ENCODE peak calls at places on chromosome 4, in nine cellular contexts. One of them, this sample, is unnamed. For H3K4me1 and H3K27me3, the result is how much of the 10 kb centered on the place peaks cover.

GRCh38 chr4:70651864-70652506 is 14.3 kb downstream of the JCHAIN start:
- DNase-seq in cardiac muscle cell: peak
- DNase-seq in heart left ventricle: no peak
- DNase-seq in fibroblast of lung: peak
- DNase-seq in CD8-positive, alpha-beta memory T cell: peak
- DNase-seq in right cardiac atrium: no peak
- DNase-seq in CD8-positive, alpha-beta T cell: no peak
- DNase-seq in DND-41: peak
- DNase-seq in pancreas: no peak
- DNase-seq in this sample: no peak

GRCh38 chr4:34964613-34965012 is 1279.7 kb downstream of the ARAP2 start:
- DNase-seq in fibroblast of lung: no peak
- DNase-seq in heart left ventricle: no peak
- DNase-seq in DND-41: no peak
- DNase-seq in cardiac muscle cell: no peak
- DNase-seq in CD8-positive, alpha-beta T cell: no peak
- DNase-seq in CD8-positive, alpha-beta memory T cell: no peak
- DNase-seq in right cardiac atrium: no peak
- DNase-seq in pancreas: no peak
- DNase-seq in this sample: no peak

GRCh38 chr4:168336837-168337549 is 18.4 kb upstream of the DDX60 start:
- DNase-seq in pancreas: no peak
- DNase-seq in right cardiac atrium: no peak
- DNase-seq in heart left ventricle: no peak
- DNase-seq in DND-41: no peak
- DNase-seq in CD8-positive, alpha-beta T cell: no peak
- DNase-seq in fibroblast of lung: no peak
- DNase-seq in cardiac muscle cell: no peak
- DNase-seq in CD8-positive, alpha-beta memory T cell: no peak
- DNase-seq in this sample: no peak

GRCh38 chr4:124202106-124202505 is 510.4 kb downstream of the ANKRD50 start:
- DNase-seq in CD8-positive, alpha-beta memory T cell: no peak
- DNase-seq in right cardiac atrium: peak
- DNase-seq in CD8-positive, alpha-beta T cell: no peak
- DNase-seq in DND-41: no peak
- DNase-seq in pancreas: no peak
- DNase-seq in heart left ventricle: no peak
- DNase-seq in cardiac muscle cell: no peak
- DNase-seq in fibroblast of lung: peak
- DNase-seq in this sample: no peak

GRCh38 chr4:83207497-83208105 is 77.0 kb downstream of the COQ2 start:
- DNase-seq in heart left ventricle: no peak
- DNase-seq in pancreas: no peak
- DNase-seq in right cardiac atrium: no peak
- DNase-seq in CD8-positive, alpha-beta memory T cell: no peak
- DNase-seq in fibroblast of lung: peak
- DNase-seq in DND-41: no peak
- DNase-seq in cardiac muscle cell: no peak
- DNase-seq in CD8-positive, alpha-beta T cell: no peak
- DNase-seq in this sample: no peak

GRCh38 chr4:183149968-183150539 is 51.0 kb downstream of the WWC2 start:
- DNase-seq in pancreas: no peak
- DNase-seq in CD8-positive, alpha-beta T cell: no peak
- DNase-seq in heart left ventricle: no peak
- DNase-seq in fibroblast of lung: no peak
- DNase-seq in DND-41: no peak
- DNase-seq in right cardiac atrium: no peak
- DNase-seq in cardiac muscle cell: no peak
- DNase-seq in CD8-positive, alpha-beta memory T cell: no peak
- DNase-seq in this sample: no peak

GRCh38 chr4:95248713-95249401 is 299.9 kb downstream of the UNC5C start:
- DNase-seq in DND-41: no peak
- DNase-seq in pancreas: no peak
- DNase-seq in heart left ventricle: no peak
- DNase-seq in cardiac muscle cell: no peak
- DNase-seq in right cardiac atrium: no peak
- DNase-seq in CD8-positive, alpha-beta T cell: no peak
- DNase-seq in fibroblast of lung: no peak
- DNase-seq in CD8-positive, alpha-beta memory T cell: no peak
- DNase-seq in this sample: no peak

GRCh38 chr4:159271857-159272256 is 169.0 kb downstream of the RAPGEF2 start:
- DNase-seq in CD8-positive, alpha-beta memory T cell: no peak
- DNase-seq in CD8-positive, alpha-beta T cell: no peak
- DNase-seq in DND-41: no peak
- DNase-seq in heart left ventricle: no peak
- DNase-seq in fibroblast of lung: peak
- DNase-seq in pancreas: no peak
- DNase-seq in right cardiac atrium: no peak
- DNase-seq in cardiac muscle cell: no peak
- DNase-seq in this sample: no peak

GRCh38 chr4:113760852-113761681 is 471 bp downstream of the CAMK2D start:
- DNase-seq in DND-41: peak
- DNase-seq in right cardiac atrium: peak
- DNase-seq in CD8-positive, alpha-beta T cell: no peak
- DNase-seq in fibroblast of lung: peak
- DNase-seq in heart left ventricle: peak
- DNase-seq in cardiac muscle cell: peak
- DNase-seq in pancreas: peak
- DNase-seq in CD8-positive, alpha-beta memory T cell: no peak
- DNase-seq in this sample: peak

GRCh38 chr4:118754890-118755289 is 69.7 kb downstream of the METTL14 start:
- DNase-seq in cardiac muscle cell: no peak
- DNase-seq in fibroblast of lung: no peak
- DNase-seq in DND-41: no peak
- DNase-seq in CD8-positive, alpha-beta memory T cell: no peak
- DNase-seq in heart left ventricle: no peak
- DNase-seq in right cardiac atrium: no peak
- DNase-seq in CD8-positive, alpha-beta T cell: no peak
- DNase-seq in pancreas: no peak
- DNase-seq in this sample: no peak

GRCh38 chr4:118751634-118752293 is 66.6 kb downstream of the METTL14 start:
- DNase-seq in fibroblast of lung: no peak
- DNase-seq in right cardiac atrium: no peak
- DNase-seq in CD8-positive, alpha-beta memory T cell: no peak
- DNase-seq in CD8-positive, alpha-beta T cell: no peak
- DNase-seq in DND-41: no peak
- DNase-seq in pancreas: no peak
- DNase-seq in cardiac muscle cell: no peak
- DNase-seq in heart left ventricle: no peak
- DNase-seq in this sample: no peak

GRCh38 chr4:118752551-118752950 is 67.4 kb downstream of the METTL14 start:
- DNase-seq in pancreas: no peak
- DNase-seq in CD8-positive, alpha-beta T cell: no peak
- DNase-seq in CD8-positive, alpha-beta memory T cell: no peak
- DNase-seq in right cardiac atrium: no peak
- DNase-seq in heart left ventricle: no peak
- DNase-seq in fibroblast of lung: no peak
- DNase-seq in DND-41: no peak
- DNase-seq in cardiac muscle cell: no peak
- DNase-seq in this sample: no peak

GRCh38 chr4:118753096-118753495 is 67.9 kb downstream of the METTL14 start:
- DNase-seq in CD8-positive, alpha-beta memory T cell: no peak
- DNase-seq in DND-41: no peak
- DNase-seq in right cardiac atrium: no peak
- DNase-seq in pancreas: no peak
- DNase-seq in cardiac muscle cell: no peak
- DNase-seq in CD8-positive, alpha-beta T cell: no peak
- DNase-seq in heart left ventricle: no peak
- DNase-seq in fibroblast of lung: no peak
- DNase-seq in this sample: no peak

DNA sequence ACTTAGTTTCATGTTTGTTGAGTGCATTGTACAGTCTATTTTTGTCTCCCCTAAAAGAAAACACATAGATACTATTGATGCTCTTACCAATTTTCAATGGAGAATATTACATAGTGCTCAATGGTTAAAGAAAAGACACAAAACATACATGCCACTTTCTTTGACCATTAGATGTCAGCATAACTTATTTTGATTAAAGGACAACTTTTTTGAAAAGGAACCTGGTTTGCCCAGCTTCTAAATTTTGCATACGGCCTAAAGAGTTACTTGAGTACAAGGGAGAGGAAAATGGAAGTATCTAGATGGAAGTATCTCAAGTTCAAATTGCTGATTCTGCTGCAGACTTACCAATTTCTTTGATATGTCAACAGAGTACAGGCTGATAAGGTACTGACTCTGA is 68.5 kb downstream of the METTL14 start:
- DNase-seq in cardiac muscle cell: no peak
- DNase-seq in right cardiac atrium: no peak
- DNase-seq in fibroblast of lung: no peak
- DNase-seq in CD8-positive, alpha-beta memory T cell: no peak
- DNase-seq in heart left ventricle: no peak
- DNase-seq in pancreas: no peak
- DNase-seq in CD8-positive, alpha-beta T cell: no peak
- DNase-seq in DND-41: no peak
- DNase-seq in this sample: no peak
- H3K4me1 ChIP-seq in cardiac muscle cell: under half
- H3K4me1 ChIP-seq in right cardiac atrium: under half
- H3K4me1 ChIP-seq in fibroblast of lung: under half
- H3K4me1 ChIP-seq in CD8-positive, alpha-beta memory T cell: under half
- H3K4me1 ChIP-seq in heart left ventricle: under half
- H3K4me1 ChIP-seq in pancreas: under half
- H3K4me1 ChIP-seq in CD8-positive, alpha-beta T cell: under half
- H3K4me1 ChIP-seq in DND-41: under half
- H3K4me1 ChIP-seq in this sample: half or more

GRCh38 chr4:8732092-8732491 is 139.5 kb downstream of the CPZ start:
- DNase-seq in heart left ventricle: no peak
- DNase-seq in pancreas: no peak
- DNase-seq in cardiac muscle cell: no peak
- DNase-seq in right cardiac atrium: no peak
- DNase-seq in DND-41: no peak
- DNase-seq in fibroblast of lung: no peak
- DNase-seq in CD8-positive, alpha-beta memory T cell: no peak
- DNase-seq in CD8-positive, alpha-beta T cell: no peak
- DNase-seq in this sample: no peak

GRCh38 chr4:8730681-8731080 is 138.1 kb downstream of the CPZ start:
- DNase-seq in pancreas: no peak
- DNase-seq in fibroblast of lung: no peak
- DNase-seq in heart left ventricle: no peak
- DNase-seq in CD8-positive, alpha-beta memory T cell: no peak
- DNase-seq in CD8-positive, alpha-beta T cell: no peak
- DNase-seq in right cardiac atrium: no peak
- DNase-seq in DND-41: no peak
- DNase-seq in cardiac muscle cell: no peak
- DNase-seq in this sample: no peak

GRCh38 chr4:8732681-8733243 is 138.9 kb downstream of the HMX1 start:
- DNase-seq in DND-41: no peak
- DNase-seq in cardiac muscle cell: no peak
- DNase-seq in right cardiac atrium: no peak
- DNase-seq in CD8-positive, alpha-beta T cell: no peak
- DNase-seq in fibroblast of lung: no peak
- DNase-seq in pancreas: no peak
- DNase-seq in heart left ventricle: no peak
- DNase-seq in CD8-positive, alpha-beta memory T cell: no peak
- DNase-seq in this sample: no peak

GRCh38 chr4:8730159-8730558 is 137.6 kb downstream of the CPZ start:
- DNase-seq in DND-41: no peak
- DNase-seq in CD8-positive, alpha-beta T cell: no peak
- DNase-seq in cardiac muscle cell: no peak
- DNase-seq in fibroblast of lung: no peak
- DNase-seq in CD8-positive, alpha-beta memory T cell: no peak
- DNase-seq in pancreas: no peak
- DNase-seq in right cardiac atrium: no peak
- DNase-seq in heart left ventricle: peak
- DNase-seq in this sample: no peak

DNA sequence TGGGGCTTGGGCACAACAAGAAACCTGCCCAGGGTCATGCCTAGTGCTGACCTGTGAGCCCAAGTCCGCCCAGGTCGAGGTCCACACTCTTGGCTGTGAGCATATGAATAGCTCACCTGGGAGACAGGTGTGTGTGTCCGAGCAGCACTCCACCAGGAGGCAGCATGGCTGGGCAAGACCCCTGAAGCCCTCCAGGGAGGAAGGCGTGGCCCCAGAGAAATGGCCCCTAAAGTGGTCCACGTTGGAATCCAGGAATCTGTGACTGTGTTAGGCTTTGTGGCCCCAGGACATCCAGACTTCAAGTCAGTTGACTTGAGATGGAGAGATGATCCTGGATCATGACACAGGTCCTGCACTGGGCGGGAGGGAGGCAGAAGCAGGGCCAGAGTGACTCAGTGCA is 138.8 kb downstream of the CPZ start:
- DNase-seq in heart left ventricle: no peak
- DNase-seq in DND-41: no peak
- DNase-seq in fibroblast of lung: no peak
- DNase-seq in CD8-positive, alpha-beta T cell: no peak
- DNase-seq in pancreas: no peak
- DNase-seq in cardiac muscle cell: no peak
- DNase-seq in right cardiac atrium: no peak
- DNase-seq in CD8-positive, alpha-beta memory T cell: no peak
- DNase-seq in this sample: no peak
- H3K27me3 ChIP-seq in heart left ventricle: under half
- H3K27me3 ChIP-seq in DND-41: under half
- H3K27me3 ChIP-seq in fibroblast of lung: under half
- H3K27me3 ChIP-seq in CD8-positive, alpha-beta T cell: under half
- H3K27me3 ChIP-seq in pancreas: under half
- H3K27me3 ChIP-seq in cardiac muscle cell: under half
- H3K27me3 ChIP-seq in right cardiac atrium: under half
- H3K27me3 ChIP-seq in CD8-positive, alpha-beta memory T cell: under half
- H3K27me3 ChIP-seq in this sample: under half

DNA sequence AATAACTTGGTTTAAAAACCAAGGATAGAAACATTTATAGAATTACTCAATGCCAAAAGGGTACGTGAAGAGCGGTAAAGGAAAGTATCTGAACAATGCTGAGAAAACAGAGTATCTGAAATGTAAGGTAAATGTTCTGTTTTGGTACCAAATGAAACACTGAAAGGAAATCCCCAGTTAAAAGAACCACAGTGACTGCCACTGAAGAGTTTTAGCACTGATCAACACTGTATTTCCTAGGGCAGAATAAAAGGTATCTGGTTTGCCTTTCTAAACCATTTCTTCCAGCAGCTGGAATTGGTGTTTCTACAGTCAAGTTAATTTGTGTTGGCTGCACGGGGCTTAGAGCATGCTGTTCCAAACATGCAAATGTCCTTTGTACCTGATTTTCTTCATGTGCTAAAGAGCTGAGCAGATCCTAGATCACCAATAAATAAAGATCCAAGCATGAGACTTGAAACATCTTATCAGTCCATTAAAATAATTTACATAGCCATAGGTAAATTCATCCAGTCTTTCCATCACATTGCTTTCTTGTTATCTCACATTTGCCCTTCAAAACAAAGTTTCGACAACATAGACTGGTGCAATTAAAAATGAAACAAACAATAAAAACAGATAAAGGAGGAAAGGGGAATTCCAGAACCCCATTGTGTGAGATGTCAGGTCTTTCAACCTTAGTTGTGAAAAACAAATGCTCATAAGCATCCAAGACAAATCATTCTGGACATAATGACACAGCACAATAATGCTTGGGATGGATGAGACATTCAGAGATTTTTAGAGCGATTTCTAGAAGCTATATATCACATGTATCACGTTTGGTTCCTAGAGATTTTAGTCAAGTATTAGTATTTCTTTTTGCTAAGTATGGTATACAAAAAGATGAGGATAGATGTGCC is 38.6 kb downstream of the MFAP3L start:
- DNase-seq in right cardiac atrium: no peak
- DNase-seq in cardiac muscle cell: no peak
- DNase-seq in CD8-positive, alpha-beta memory T cell: no peak
- DNase-seq in pancreas: no peak
- DNase-seq in DND-41: no peak
- DNase-seq in fibroblast of lung: no peak
- DNase-seq in heart left ventricle: no peak
- DNase-seq in CD8-positive, alpha-beta T cell: no peak
- DNase-seq in this sample: no peak
- H3K4me3 ChIP-seq in right cardiac atrium: no peak
- H3K4me3 ChIP-seq in cardiac muscle cell: no peak
- H3K4me3 ChIP-seq in CD8-positive, alpha-beta memory T cell: no peak
- H3K4me3 ChIP-seq in pancreas: no peak
- H3K4me3 ChIP-seq in DND-41: no peak
- H3K4me3 ChIP-seq in fibroblast of lung: no peak
- H3K4me3 ChIP-seq in heart left ventricle: no peak
- H3K4me3 ChIP-seq in CD8-positive, alpha-beta T cell: no peak
- H3K4me3 ChIP-seq in this sample: no peak

GRCh38 chr4:47528651-47529050 is 43.6 kb downstream of the ATP10D start:
- DNase-seq in pancreas: no peak
- DNase-seq in CD8-positive, alpha-beta memory T cell: no peak
- DNase-seq in heart left ventricle: no peak
- DNase-seq in DND-41: no peak
- DNase-seq in fibroblast of lung: peak
- DNase-seq in cardiac muscle cell: no peak
- DNase-seq in right cardiac atrium: no peak
- DNase-seq in CD8-positive, alpha-beta T cell: no peak
- DNase-seq in this sample: no peak
- H3K4me1 ChIP-seq in pancreas: under half
- H3K4me1 ChIP-seq in CD8-positive, alpha-beta memory T cell: under half
- H3K4me1 ChIP-seq in heart left ventricle: under half
- H3K4me1 ChIP-seq in DND-41: under half
- H3K4me1 ChIP-seq in fibroblast of lung: under half
- H3K4me1 ChIP-seq in cardiac muscle cell: under half
- H3K4me1 ChIP-seq in right cardiac atrium: under half
- H3K4me1 ChIP-seq in CD8-positive, alpha-beta T cell: under half
- H3K4me1 ChIP-seq in this sample: under half